ENCODE peak calls at places on chromosomes 1 and 21, in four cellular contexts. One of them, this sample, is unnamed.

GRCh38 chr1:59418361-59418760 is 121.5 kb downstream of the FGGY start:
- DNase-seq in IMR-90: peak
- DNase-seq in H1: peak
- DNase-seq in neuronal stem cell: no peak
- DNase-seq in this sample: no peak

GRCh38 chr1:29186252-29186651 is 4.6 kb upstream of the SRSF4 start:
- DNase-seq in IMR-90: peak
- DNase-seq in H1: no peak
- DNase-seq in neuronal stem cell: no peak
- DNase-seq in this sample: no peak

GRCh38 chr1:202007703-202008489 is 2.5 kb upstream of the ELF3 start:
- DNase-seq in IMR-90: no peak
- DNase-seq in H1: peak
- DNase-seq in neuronal stem cell: no peak
- DNase-seq in this sample: peak

GRCh38 chr1:198444792-198445191 is 95.7 kb downstream of the ATP6V1G3 start:
- DNase-seq in IMR-90: peak
- DNase-seq in H1: no peak
- DNase-seq in neuronal stem cell: no peak
- DNase-seq in this sample: no peak

GRCh38 chr1:30382496-30382895 is 340.9 kb downstream of the MATN1 start:
- DNase-seq in IMR-90: no peak
- DNase-seq in H1: no peak
- DNase-seq in neuronal stem cell: no peak
- DNase-seq in this sample: no peak

GRCh38 chr1:96918406-96918805 is 196.8 kb downstream of the PTBP2 start:
- DNase-seq in IMR-90: peak
- DNase-seq in H1: no peak
- DNase-seq in neuronal stem cell: no peak
- DNase-seq in this sample: no peak

GRCh38 chr1:37237948-37238347 is 203.6 kb upstream of the GRIK3 start:
- DNase-seq in IMR-90: no peak
- DNase-seq in H1: no peak
- DNase-seq in neuronal stem cell: no peak
- DNase-seq in this sample: no peak

GRCh38 chr21:44952929-44953627 is 13.2 kb downstream of the SLX9 start:
- DNase-seq in IMR-90: no peak
- DNase-seq in H1: no peak
- DNase-seq in neuronal stem cell: no peak
- DNase-seq in this sample: no peak

GRCh38 chr1:111227434-111227833 is at the start of gene CHI3L2:
- DNase-seq in IMR-90: peak
- DNase-seq in H1: no peak
- DNase-seq in neuronal stem cell: no peak
- DNase-seq in this sample: no peak
- H3K27ac ChIP-seq in IMR-90: peak
- H3K27ac ChIP-seq in H1: no peak
- H3K27ac ChIP-seq in neuronal stem cell: peak
- H3K27ac ChIP-seq in this sample: no peak

GRCh38 chr1:26344147-26344920 is 9.6 kb downstream of the CRYBG2 start:
- DNase-seq in IMR-90: no peak
- DNase-seq in H1: no peak
- DNase-seq in neuronal stem cell: no peak
- DNase-seq in this sample: no peak

GRCh38 chr1:26349196-26349885 is 4.6 kb downstream of the CRYBG2 start:
- DNase-seq in IMR-90: peak
- DNase-seq in H1: no peak
- DNase-seq in neuronal stem cell: no peak
- DNase-seq in this sample: peak

GRCh38 chr1:26346274-26347033 is 7.5 kb downstream of the CRYBG2 start:
- DNase-seq in IMR-90: no peak
- DNase-seq in H1: no peak
- DNase-seq in neuronal stem cell: no peak
- DNase-seq in this sample: no peak

GRCh38 chr1:26349886-26350244 is 4.1 kb downstream of the CRYBG2 start:
- DNase-seq in IMR-90: no peak
- DNase-seq in H1: no peak
- DNase-seq in neuronal stem cell: no peak
- DNase-seq in this sample: peak

GRCh38 chr1:26345718-26346117 is 8.2 kb downstream of the CRYBG2 start:
- DNase-seq in IMR-90: no peak
- DNase-seq in H1: no peak
- DNase-seq in neuronal stem cell: no peak
- DNase-seq in this sample: peak
- H2AK5ac ChIP-seq in IMR-90: no peak
- H2AK5ac ChIP-seq in H1: no peak
- H2AK5ac ChIP-seq in neuronal stem cell: peak
- H2AK5ac ChIP-seq in this sample: no peak

DNA sequence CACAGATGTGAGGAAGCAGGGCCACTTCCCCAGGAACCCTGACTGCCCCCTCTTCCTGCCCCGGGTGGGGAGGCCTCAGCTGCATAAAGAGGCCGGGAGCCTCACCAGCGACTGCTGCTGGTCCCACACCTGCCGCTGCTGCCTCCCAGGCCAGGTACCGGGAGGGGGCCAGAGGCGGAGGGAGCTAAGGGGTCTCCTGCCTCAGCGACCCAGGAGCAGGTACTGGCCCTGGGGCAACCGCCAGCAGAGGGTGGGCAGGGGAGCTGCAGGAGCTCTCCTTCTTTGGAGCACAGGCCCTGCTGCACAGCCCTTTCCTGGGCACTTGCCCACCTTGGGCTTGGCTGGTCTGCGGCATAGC is 6.8 kb downstream of the GJC2 start:
- DNase-seq in IMR-90: no peak
- DNase-seq in H1: no peak
- DNase-seq in neuronal stem cell: no peak
- DNase-seq in this sample: no peak
- H3K27ac ChIP-seq in IMR-90: no peak
- H3K27ac ChIP-seq in H1: no peak
- H3K27ac ChIP-seq in neuronal stem cell: no peak
- H3K27ac ChIP-seq in this sample: no peak

GRCh38 chr1:51345300-51345687 is 14.9 kb upstream of the TTC39A start:
- DNase-seq in IMR-90: no peak
- DNase-seq in H1: no peak
- DNase-seq in neuronal stem cell: no peak
- DNase-seq in this sample: peak
- H2AK5ac ChIP-seq in IMR-90: no peak
- H2AK5ac ChIP-seq in H1: no peak
- H2AK5ac ChIP-seq in neuronal stem cell: no peak
- H2AK5ac ChIP-seq in this sample: no peak

This sample was measured in H9.